ENCODE peak calls at places on chromosomes 2 and 18, in seven cellular contexts. G is tibial nerve, S is NCI-H748 treated with DMSO at 0.1 percent for 48 hours, H is mucosa of gallbladder, A is GM23248, E is epithelial cell of esophagus, O is left lung. Q is an unnamed sample.

GRCh38 chr2:222169346-222169745 is 129.5 kb downstream of the PAX3 start:
- DNase-seq in G (no peak), E (no peak), A (peak), S (no peak), H (no peak), O (no peak), Q (peak)

GRCh38 chr2:19577668-19578067 is 219.2 kb upstream of the OSR1 start:
- DNase-seq in O (no peak), H (no peak), G (no peak), S (no peak), A (peak), E (peak), Q (peak)

GRCh38 chr2:11676640-11677039 is 6.6 kb upstream of the NTSR2 start:
- DNase-seq in E (no peak), O (no peak), H (no peak), A (no peak), S (no peak), G (no peak), Q (no peak)

GRCh38 chr18:27595121-27595848 is 410.2 kb upstream of the CHST9 start:
- DNase-seq in E (no peak), O (no peak), S (no peak), A (no peak), G (no peak), H (no peak), Q (no peak)

GRCh38 chr2:201432551-201433388 is 18.5 kb downstream of the TRAK2 start:
- DNase-seq in O (no peak), G (no peak), S (no peak), H (no peak), A (peak), E (no peak), Q (peak)

GRCh38 chr2:85266424-85267041 is 61.3 kb downstream of the TGOLN2 start:
- DNase-seq in O (peak), E (peak), A (peak), G (peak), H (peak), S (no peak), Q (peak)

GRCh38 chr18:62710417-62710816 is 4.9 kb upstream of the PHLPP1 start:
- DNase-seq in H (no peak), A (peak), O (no peak), E (no peak), G (no peak), S (peak), Q (peak)

GRCh38 chr2:109128048-109128465 is 948 bp upstream of the SH3RF3 start:
- DNase-seq in G (peak), H (peak), S (peak), E (peak), O (peak), A (peak), Q (peak)

GRCh38 chr2:19812166-19812565 is 89.6 kb downstream of the TTC32 start:
- DNase-seq in A (no peak), S (no peak), G (no peak), H (peak), E (no peak), O (no peak), Q (no peak)

GRCh38 chr2:176558574-176559140 is 289.4 kb downstream of the MTX2 start:
- DNase-seq in H (no peak), G (no peak), O (no peak), E (no peak), S (no peak), A (no peak), Q (no peak)

GRCh38 chr2:233349005-233349998 is 5.0 kb upstream of the DGKD start:
- DNase-seq in S (peak), H (peak), A (no peak), O (peak), G (peak), E (no peak), Q (peak)

GRCh38 chr2:60064687-60065361 is 488.6 kb downstream of the BCL11A start:
- DNase-seq in H (no peak), S (no peak), E (peak), O (no peak), A (no peak), G (no peak), Q (no peak)

GRCh38 chr18:9595197-9595596 is 19.2 kb downstream of the PPP4R1 start:
- DNase-seq in S (no peak), O (no peak), G (no peak), H (no peak), A (peak), E (peak), Q (no peak)

GRCh38 chr2:230520061-230520874 is 104.3 kb downstream of the SP100 start:
- DNase-seq in O (no peak), H (no peak), E (no peak), S (no peak), G (no peak), A (no peak), Q (no peak)

GRCh38 chr2:9800975-9801723 is 42.1 kb upstream of the TAF1B start:
- DNase-seq in O (peak), A (peak), S (no peak), G (no peak), E (peak), H (no peak), Q (peak)

Q was measured in RPMI7951.